ENCODE peak calls at places on chromosome 16, in four cellular contexts. One of them, this sample, is unnamed.

GRCh38 chr16:22955461-22956145 is 141.6 kb downstream of the HS3ST2 start:
- DNase-seq in K562: no peak
- DNase-seq in HepG2: no peak
- DNase-seq in GM12878: no peak
- DNase-seq in this sample: no peak

GRCh38 chr16:53744449-53744848 is 40.5 kb downstream of the FTO start:
- DNase-seq in K562: no peak
- DNase-seq in GM12878: no peak
- DNase-seq in HepG2: peak; percentile 67
- DNase-seq in this sample: no peak

GRCh38 chr16:49843758-49844157 is 12.2 kb downstream of the ZNF423 start:
- DNase-seq in K562: no peak
- DNase-seq in GM12878: no peak
- DNase-seq in HepG2: no peak
- DNase-seq in this sample: no peak

GRCh38 chr16:79658301-79659001 is 57.9 kb upstream of the MAF start:
- DNase-seq in K562: peak; percentile 25
- DNase-seq in HepG2: peak; percentile 22
- DNase-seq in GM12878: no peak
- DNase-seq in this sample: no peak

GRCh38 chr16:9932919-9933653 is 249.1 kb downstream of the GRIN2A start:
- DNase-seq in HepG2: no peak
- DNase-seq in K562: no peak
- DNase-seq in GM12878: no peak
- DNase-seq in this sample: no peak

GRCh38 chr16:3364774-3365427 is 9.2 kb downstream of the OR2C1 start:
- DNase-seq in GM12878: peak; percentile 50
- DNase-seq in HepG2: peak; percentile 94
- DNase-seq in K562: no peak
- DNase-seq in this sample: peak; percentile 29

GRCh38 chr16:89700100-89700648 is 1.3 kb downstream of the SPATA2L start:
- DNase-seq in GM12878: peak; percentile 82
- DNase-seq in HepG2: peak; percentile 99
- DNase-seq in K562: peak; percentile 95
- DNase-seq in this sample: peak; percentile 100

GRCh38 chr16:26177438-26177837 is 485.7 kb downstream of the HS3ST4 start:
- DNase-seq in GM12878: no peak
- DNase-seq in K562: no peak
- DNase-seq in HepG2: no peak
- DNase-seq in this sample: no peak

GRCh38 chr16:19346335-19346922 is 60.9 kb downstream of the CLEC19A start:
- DNase-seq in K562: no peak
- DNase-seq in HepG2: no peak
- DNase-seq in GM12878: no peak
- DNase-seq in this sample: no peak

GRCh38 chr16:19344224-19344801 is 58.8 kb downstream of the CLEC19A start:
- DNase-seq in HepG2: no peak
- DNase-seq in GM12878: no peak
- DNase-seq in K562: no peak
- DNase-seq in this sample: no peak

GRCh38 chr16:19348125-19348524 is 62.6 kb downstream of the CLEC19A start:
- DNase-seq in HepG2: no peak
- DNase-seq in GM12878: no peak
- DNase-seq in K562: no peak
- DNase-seq in this sample: no peak

GRCh38 chr16:19344980-19345379 is 59.4 kb downstream of the CLEC19A start:
- DNase-seq in HepG2: no peak
- DNase-seq in K562: no peak
- DNase-seq in GM12878: no peak
- DNase-seq in this sample: no peak

DNA sequence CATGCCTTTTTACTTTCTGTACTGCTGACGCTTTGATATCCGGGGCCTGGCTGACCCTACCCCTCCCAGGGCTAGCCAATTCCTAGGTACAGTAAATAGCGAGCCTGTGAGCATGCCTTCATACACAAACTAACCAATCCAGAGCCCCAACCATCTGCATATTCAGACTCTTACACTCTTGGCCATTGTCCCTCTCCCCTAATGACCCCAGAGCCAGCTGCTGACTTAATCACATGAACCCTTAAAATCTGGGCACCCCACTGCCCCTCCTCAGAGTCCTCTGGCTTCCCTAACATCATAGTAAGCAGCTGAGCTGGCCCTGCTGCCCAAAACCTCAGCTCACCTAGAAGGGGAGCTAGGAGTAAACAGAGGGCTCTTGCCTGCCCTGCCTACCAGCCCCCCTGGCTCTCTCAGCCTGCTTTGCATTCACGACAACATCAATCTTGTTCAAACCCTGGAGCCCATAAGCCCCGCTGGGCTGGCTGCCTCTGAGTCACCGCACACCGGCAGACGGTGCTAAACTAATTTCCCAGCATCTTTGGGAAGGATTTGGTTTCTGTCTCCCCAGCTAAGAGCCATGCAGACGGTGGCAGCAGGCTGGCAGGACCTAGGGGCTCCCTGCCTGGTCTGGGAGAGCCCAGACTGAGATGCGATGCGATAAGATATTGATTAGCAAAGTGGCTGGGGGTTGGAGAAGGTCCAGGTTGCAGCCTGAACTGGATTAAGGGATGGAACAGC is 63.2 kb downstream of the CLEC19A start:
- DNase-seq in HepG2: no peak
- DNase-seq in K562: no peak
- DNase-seq in GM12878: no peak
- DNase-seq in this sample: peak; percentile 58
- TF ChIP-seq ETV6 in HepG2: no peak
- TF ChIP-seq ETV6 in K562: no peak
- TF ChIP-seq ETV6 in GM12878: no peak
- TF ChIP-seq ETV6 in this sample: no peak

GRCh38 chr16:27679899-27680298 is 130.0 kb downstream of the KATNIP start:
- DNase-seq in K562: no peak
- DNase-seq in GM12878: no peak
- DNase-seq in HepG2: no peak
- DNase-seq in this sample: no peak

GRCh38 chr16:27681681-27682080 is 131.7 kb downstream of the KATNIP start:
- DNase-seq in K562: no peak
- DNase-seq in GM12878: no peak
- DNase-seq in HepG2: no peak
- DNase-seq in this sample: no peak

GRCh38 chr16:27677300-27677699 is 127.4 kb downstream of the KATNIP start:
- DNase-seq in HepG2: peak; percentile 21
- DNase-seq in K562: no peak
- DNase-seq in GM12878: no peak
- DNase-seq in this sample: no peak

GRCh38 chr16:27676807-27677206 is 126.9 kb downstream of the KATNIP start:
- DNase-seq in K562: no peak
- DNase-seq in GM12878: no peak
- DNase-seq in HepG2: no peak
- DNase-seq in this sample: no peak

GRCh38 chr16:27678955-27679354 is 129.0 kb downstream of the KATNIP start:
- DNase-seq in GM12878: no peak
- DNase-seq in K562: no peak
- DNase-seq in HepG2: no peak
- DNase-seq in this sample: no peak
- TF ChIP-seq ETV6 in GM12878: no peak
- TF ChIP-seq ETV6 in K562: no peak
- TF ChIP-seq ETV6 in HepG2: no peak
- TF ChIP-seq ETV6 in this sample: no peak

GRCh38 chr16:84284168-84284722 is 10.4 kb upstream of the WFDC1 start:
- DNase-seq in HepG2: peak; percentile 48
- DNase-seq in GM12878: no peak
- DNase-seq in K562: peak; percentile 22
- DNase-seq in this sample: peak; percentile 55

GRCh38 chr16:84288902-84289301 is 5.8 kb upstream of the WFDC1 start:
- DNase-seq in GM12878: no peak
- DNase-seq in HepG2: no peak
- DNase-seq in K562: no peak
- DNase-seq in this sample: no peak

GRCh38 chr16:84283314-84284167 is 11.1 kb upstream of the WFDC1 start:
- DNase-seq in K562: no peak
- DNase-seq in GM12878: no peak
- DNase-seq in HepG2: no peak
- DNase-seq in this sample: no peak

GRCh38 chr16:84282533-84282932 is 12.1 kb upstream of the WFDC1 start:
- DNase-seq in HepG2: no peak
- DNase-seq in K562: no peak
- DNase-seq in GM12878: no peak
- DNase-seq in this sample: no peak

DNA sequence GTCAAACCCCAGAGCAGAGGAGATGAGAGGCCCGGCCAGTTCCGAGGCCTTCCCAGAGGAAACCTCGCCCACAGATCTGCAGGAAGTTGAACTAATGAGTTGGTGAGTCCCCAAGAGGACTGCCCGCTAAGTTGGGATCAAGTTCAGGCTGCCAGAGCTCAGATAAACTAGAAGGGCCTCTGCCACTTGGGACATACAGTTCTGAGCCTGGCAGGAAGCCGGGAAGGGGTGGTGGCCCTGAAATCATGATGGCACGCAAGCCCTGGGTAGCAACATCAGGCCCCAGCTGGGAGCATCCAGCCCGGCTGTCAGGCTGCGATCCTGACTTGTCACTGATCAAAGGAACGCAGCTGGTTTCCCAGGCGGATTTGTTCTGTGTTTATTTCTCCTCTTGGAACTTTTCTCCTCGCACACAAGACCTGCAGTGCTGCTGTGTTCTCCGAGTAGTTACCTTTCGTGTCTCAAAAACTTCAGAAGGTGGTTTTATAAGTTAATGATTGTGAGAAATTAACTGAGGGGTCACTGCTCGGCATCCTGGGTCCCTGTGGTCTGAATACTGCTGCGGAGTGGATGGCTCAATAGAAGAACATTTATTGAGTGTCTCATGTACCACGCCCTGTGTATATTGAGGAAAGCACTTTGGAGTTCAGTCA is 8.0 kb upstream of the WFDC1 start:
- DNase-seq in GM12878: no peak
- DNase-seq in HepG2: no peak
- DNase-seq in K562: no peak
- DNase-seq in this sample: no peak
- TF ChIP-seq ETV6 in GM12878: no peak
- TF ChIP-seq ETV6 in HepG2: no peak
- TF ChIP-seq ETV6 in K562: no peak
- TF ChIP-seq ETV6 in this sample: no peak

GRCh38 chr16:17526956-17527355 is 56.2 kb upstream of the XYLT1 start:
- DNase-seq in HepG2: no peak
- DNase-seq in K562: no peak
- DNase-seq in GM12878: no peak
- DNase-seq in this sample: no peak
- TF ChIP-seq ETV6 in HepG2: no peak
- TF ChIP-seq ETV6 in K562: no peak
- TF ChIP-seq ETV6 in GM12878: no peak
- TF ChIP-seq ETV6 in this sample: no peak

GRCh38 chr16:88623858-88624257 is 14.5 kb upstream of the IL17C start:
- DNase-seq in GM12878: no peak
- DNase-seq in HepG2: no peak
- DNase-seq in K562: no peak
- DNase-seq in this sample: no peak
- TF ChIP-seq ETV6 in GM12878: no peak
- TF ChIP-seq ETV6 in HepG2: no peak
- TF ChIP-seq ETV6 in K562: no peak
- TF ChIP-seq ETV6 in this sample: no peak

DNA sequence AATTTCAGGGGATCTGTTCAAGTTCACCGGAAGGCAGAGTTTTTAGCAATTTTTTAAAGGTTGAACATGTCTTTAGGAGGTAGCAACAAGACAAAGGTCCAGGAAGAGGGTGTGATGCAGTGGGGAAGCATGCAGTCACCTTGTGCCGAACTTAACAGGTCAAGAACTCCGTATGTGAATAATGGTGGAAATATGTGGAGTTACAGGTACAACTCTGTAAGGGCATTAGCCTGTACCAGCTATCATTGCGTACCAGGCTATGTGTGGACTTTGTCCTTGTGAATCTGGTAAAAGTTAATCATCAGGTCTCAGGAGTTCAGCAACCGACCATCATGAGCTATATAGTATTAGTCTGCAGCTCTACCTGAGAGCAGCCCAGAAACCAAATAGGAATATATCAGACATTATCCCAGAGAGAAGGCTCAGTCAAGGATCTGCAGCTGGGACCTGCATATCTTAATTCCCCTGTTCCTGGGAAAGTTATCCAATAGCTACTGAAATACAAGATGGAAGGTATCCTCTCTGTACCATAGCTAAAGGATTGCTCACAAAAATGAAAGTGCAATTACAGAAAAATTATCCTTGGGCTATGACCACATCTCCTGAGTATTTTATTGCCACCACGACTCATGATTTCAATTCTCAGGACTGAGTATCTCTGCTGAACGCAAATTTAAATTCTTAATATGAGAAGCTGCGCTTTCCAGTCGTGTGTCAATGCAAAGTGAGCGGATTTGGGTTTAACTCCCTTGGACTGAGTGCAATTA is 469.3 kb downstream of the CDH13 start:
- DNase-seq in GM12878: no peak
- DNase-seq in K562: no peak
- DNase-seq in HepG2: no peak
- DNase-seq in this sample: no peak
- TF ChIP-seq ETV6 in GM12878: no peak
- TF ChIP-seq ETV6 in K562: no peak
- TF ChIP-seq ETV6 in HepG2: no peak
- TF ChIP-seq ETV6 in this sample: no peak

GRCh38 chr16:28882476-28883180 is 4.3 kb downstream of the ATP2A1 start:
- DNase-seq in HepG2: no peak
- DNase-seq in GM12878: no peak
- DNase-seq in K562: no peak
- DNase-seq in this sample: peak; percentile 63
- TF ChIP-seq ETV6 in HepG2: no peak
- TF ChIP-seq ETV6 in GM12878: no peak
- TF ChIP-seq ETV6 in K562: no peak
- TF ChIP-seq ETV6 in this sample: no peak

GRCh38 chr16:57470683-57471082 is 8.2 kb downstream of the POLR2C start:
- DNase-seq in GM12878: no peak
- DNase-seq in K562: no peak
- DNase-seq in HepG2: no peak
- DNase-seq in this sample: no peak
- TF ChIP-seq ETV6 in GM12878: no peak
- TF ChIP-seq ETV6 in K562: no peak
- TF ChIP-seq ETV6 in HepG2: no peak
- TF ChIP-seq ETV6 in this sample: no peak

DNA sequence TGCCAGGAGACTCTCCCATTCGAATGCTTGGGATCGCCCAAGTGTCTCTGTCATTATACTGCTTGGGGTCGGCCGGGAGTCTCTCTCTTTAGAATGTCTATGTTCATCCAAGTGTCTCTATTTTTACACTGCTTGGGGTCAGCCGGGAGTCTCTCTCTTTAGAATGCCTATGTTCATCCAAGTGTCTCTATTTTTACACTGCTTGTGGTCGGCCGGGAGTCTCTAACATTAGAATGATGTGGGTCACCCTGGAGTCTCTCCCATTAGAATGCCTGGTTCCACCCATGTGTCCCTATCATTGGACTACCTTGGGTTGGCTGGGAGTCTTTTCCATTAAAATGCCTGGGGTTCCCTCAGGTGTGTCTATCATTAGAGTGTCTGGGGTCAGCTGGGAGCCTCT is 2230.4 kb downstream of the TP53TG3F start:
- DNase-seq in HepG2: no peak
- DNase-seq in K562: no peak
- DNase-seq in GM12878: no peak
- DNase-seq in this sample: no peak
- TF ChIP-seq ETV6 in HepG2: no peak
- TF ChIP-seq ETV6 in K562: no peak
- TF ChIP-seq ETV6 in GM12878: no peak
- TF ChIP-seq ETV6 in this sample: no peak

This sample was measured in WTC11.